ENCODE peak calls at places on chromosomes 12 and 14, in ten cellular contexts. One of them, this sample, is unnamed.

GRCh38 chr14:61568572-61569011 is 126.7 kb upstream of the HIF1A start:
- DNase-seq in nephron progenitor cell: peak
- DNase-seq in stomach: peak
- DNase-seq in OCI-LY7: peak
- DNase-seq in cardiac fibroblast: no peak
- DNase-seq in cardiac muscle cell: no peak
- DNase-seq in heart right ventricle: peak
- DNase-seq in adrenal gland: no peak
- DNase-seq in Calu3: peak
- DNase-seq in uterus: no peak
- DNase-seq in this sample: peak

GRCh38 chr14:54105406-54105805 is 148.8 kb upstream of the BMP4 start:
- DNase-seq in nephron progenitor cell: no peak
- DNase-seq in stomach: no peak
- DNase-seq in OCI-LY7: no peak
- DNase-seq in cardiac fibroblast: no peak
- DNase-seq in cardiac muscle cell: no peak
- DNase-seq in heart right ventricle: no peak
- DNase-seq in adrenal gland: no peak
- DNase-seq in Calu3: no peak
- DNase-seq in uterus: no peak
- DNase-seq in this sample: no peak

GRCh38 chr14:58281969-58282368 is 16.4 kb upstream of the ARID4A start:
- DNase-seq in nephron progenitor cell: no peak
- DNase-seq in stomach: no peak
- DNase-seq in OCI-LY7: no peak
- DNase-seq in cardiac fibroblast: no peak
- DNase-seq in cardiac muscle cell: no peak
- DNase-seq in heart right ventricle: no peak
- DNase-seq in adrenal gland: no peak
- DNase-seq in Calu3: no peak
- DNase-seq in uterus: no peak
- DNase-seq in this sample: no peak

GRCh38 chr14:37810094-37810801 is 214.8 kb downstream of the TTC6 start:
- DNase-seq in nephron progenitor cell: no peak
- DNase-seq in stomach: no peak
- DNase-seq in OCI-LY7: no peak
- DNase-seq in cardiac fibroblast: no peak
- DNase-seq in cardiac muscle cell: no peak
- DNase-seq in heart right ventricle: no peak
- DNase-seq in adrenal gland: no peak
- DNase-seq in Calu3: no peak
- DNase-seq in uterus: no peak
- DNase-seq in this sample: no peak

GRCh38 chr14:54589843-54590242 is 22.9 kb downstream of the SAMD4A start:
- DNase-seq in nephron progenitor cell: no peak
- DNase-seq in stomach: no peak
- DNase-seq in OCI-LY7: no peak
- DNase-seq in cardiac fibroblast: peak
- DNase-seq in cardiac muscle cell: no peak
- DNase-seq in heart right ventricle: no peak
- DNase-seq in adrenal gland: no peak
- DNase-seq in Calu3: no peak
- DNase-seq in uterus: no peak
- DNase-seq in this sample: no peak

GRCh38 chr14:77320238-77320935 is at the start of gene POMT2:
- DNase-seq in nephron progenitor cell: peak
- DNase-seq in stomach: peak
- DNase-seq in OCI-LY7: peak
- DNase-seq in cardiac fibroblast: peak
- DNase-seq in cardiac muscle cell: peak
- DNase-seq in heart right ventricle: peak
- DNase-seq in adrenal gland: peak
- DNase-seq in Calu3: peak
- DNase-seq in uterus: peak
- DNase-seq in this sample: peak

GRCh38 chr12:124557518-124558223 is 9.7 kb downstream of the NCOR2 start:
- DNase-seq in nephron progenitor cell: no peak
- DNase-seq in stomach: no peak
- DNase-seq in OCI-LY7: no peak
- DNase-seq in cardiac fibroblast: no peak
- DNase-seq in cardiac muscle cell: no peak
- DNase-seq in heart right ventricle: no peak
- DNase-seq in adrenal gland: no peak
- DNase-seq in Calu3: no peak
- DNase-seq in uterus: no peak
- DNase-seq in this sample: no peak

GRCh38 chr12:117501470-117501869 is 140.0 kb upstream of the NOS1 start:
- DNase-seq in nephron progenitor cell: no peak
- DNase-seq in stomach: peak
- DNase-seq in OCI-LY7: no peak
- DNase-seq in cardiac fibroblast: no peak
- DNase-seq in cardiac muscle cell: peak
- DNase-seq in heart right ventricle: peak
- DNase-seq in adrenal gland: no peak
- DNase-seq in Calu3: no peak
- DNase-seq in uterus: no peak
- DNase-seq in this sample: no peak

GRCh38 chr14:61911534-61911933 is 149.3 kb downstream of the SNAPC1 start:
- DNase-seq in nephron progenitor cell: no peak
- DNase-seq in stomach: no peak
- DNase-seq in OCI-LY7: no peak
- DNase-seq in cardiac fibroblast: no peak
- DNase-seq in cardiac muscle cell: no peak
- DNase-seq in heart right ventricle: no peak
- DNase-seq in adrenal gland: no peak
- DNase-seq in Calu3: no peak
- DNase-seq in uterus: no peak
- DNase-seq in this sample: peak

GRCh38 chr14:102071283-102071998 is 15.4 kb downstream of the HSP90AA1 start:
- DNase-seq in nephron progenitor cell: no peak
- DNase-seq in stomach: no peak
- DNase-seq in OCI-LY7: no peak
- DNase-seq in cardiac fibroblast: peak
- DNase-seq in cardiac muscle cell: peak
- DNase-seq in heart right ventricle: no peak
- DNase-seq in adrenal gland: no peak
- DNase-seq in Calu3: peak
- DNase-seq in uterus: no peak
- DNase-seq in this sample: no peak

GRCh38 chr12:14362347-14362746 is 3.1 kb upstream of the ATF7IP start:
- DNase-seq in nephron progenitor cell: no peak
- DNase-seq in stomach: no peak
- DNase-seq in OCI-LY7: peak
- DNase-seq in cardiac fibroblast: no peak
- DNase-seq in cardiac muscle cell: no peak
- DNase-seq in heart right ventricle: no peak
- DNase-seq in adrenal gland: no peak
- DNase-seq in Calu3: no peak
- DNase-seq in uterus: no peak
- DNase-seq in this sample: peak

GRCh38 chr12:51218607-51219161 is 822 bp upstream of the POU6F1 start:
- DNase-seq in nephron progenitor cell: no peak
- DNase-seq in stomach: peak
- DNase-seq in OCI-LY7: no peak
- DNase-seq in cardiac fibroblast: no peak
- DNase-seq in cardiac muscle cell: peak
- DNase-seq in heart right ventricle: no peak
- DNase-seq in adrenal gland: peak
- DNase-seq in Calu3: peak
- DNase-seq in uterus: peak
- DNase-seq in this sample: no peak
- TF ChIP-seq CTCF in nephron progenitor cell: no peak
- TF ChIP-seq CTCF in stomach: no peak
- TF ChIP-seq CTCF in OCI-LY7: no peak
- TF ChIP-seq CTCF in cardiac fibroblast: no peak
- TF ChIP-seq CTCF in cardiac muscle cell: no peak
- TF ChIP-seq CTCF in heart right ventricle: no peak
- TF ChIP-seq CTCF in adrenal gland: no peak
- TF ChIP-seq CTCF in Calu3: no peak
- TF ChIP-seq CTCF in uterus: no peak
- TF ChIP-seq CTCF in this sample: no peak

GRCh38 chr14:103729496-103730448 is 14.2 kb downstream of the ZFYVE21 start:
- DNase-seq in nephron progenitor cell: no peak
- DNase-seq in stomach: no peak
- DNase-seq in OCI-LY7: no peak
- DNase-seq in cardiac fibroblast: no peak
- DNase-seq in cardiac muscle cell: no peak
- DNase-seq in heart right ventricle: peak
- DNase-seq in adrenal gland: no peak
- DNase-seq in Calu3: no peak
- DNase-seq in uterus: no peak
- DNase-seq in this sample: no peak

GRCh38 chr14:103731916-103732867 is 16.6 kb downstream of the ZFYVE21 start:
- DNase-seq in nephron progenitor cell: no peak
- DNase-seq in stomach: no peak
- DNase-seq in OCI-LY7: no peak
- DNase-seq in cardiac fibroblast: no peak
- DNase-seq in cardiac muscle cell: no peak
- DNase-seq in heart right ventricle: peak
- DNase-seq in adrenal gland: no peak
- DNase-seq in Calu3: no peak
- DNase-seq in uterus: no peak
- DNase-seq in this sample: peak

GRCh38 chr14:103728721-103729120 is 13.1 kb downstream of the ZFYVE21 start:
- DNase-seq in nephron progenitor cell: no peak
- DNase-seq in stomach: peak
- DNase-seq in OCI-LY7: no peak
- DNase-seq in cardiac fibroblast: no peak
- DNase-seq in cardiac muscle cell: no peak
- DNase-seq in heart right ventricle: no peak
- DNase-seq in adrenal gland: no peak
- DNase-seq in Calu3: no peak
- DNase-seq in uterus: no peak
- DNase-seq in this sample: no peak

GRCh38 chr14:103731481-103731880 is 15.9 kb downstream of the ZFYVE21 start:
- DNase-seq in nephron progenitor cell: no peak
- DNase-seq in stomach: no peak
- DNase-seq in OCI-LY7: no peak
- DNase-seq in cardiac fibroblast: no peak
- DNase-seq in cardiac muscle cell: no peak
- DNase-seq in heart right ventricle: peak
- DNase-seq in adrenal gland: no peak
- DNase-seq in Calu3: no peak
- DNase-seq in uterus: no peak
- DNase-seq in this sample: peak

GRCh38 chr14:103730490-103731035 is 15.0 kb downstream of the ZFYVE21 start:
- DNase-seq in nephron progenitor cell: no peak
- DNase-seq in stomach: peak
- DNase-seq in OCI-LY7: no peak
- DNase-seq in cardiac fibroblast: no peak
- DNase-seq in cardiac muscle cell: no peak
- DNase-seq in heart right ventricle: peak
- DNase-seq in adrenal gland: peak
- DNase-seq in Calu3: no peak
- DNase-seq in uterus: no peak
- DNase-seq in this sample: peak
- TF ChIP-seq CTCF in nephron progenitor cell: no peak
- TF ChIP-seq CTCF in stomach: no peak
- TF ChIP-seq CTCF in OCI-LY7: no peak
- TF ChIP-seq CTCF in cardiac fibroblast: peak
- TF ChIP-seq CTCF in cardiac muscle cell: no peak
- TF ChIP-seq CTCF in heart right ventricle: no peak
- TF ChIP-seq CTCF in adrenal gland: no peak
- TF ChIP-seq CTCF in Calu3: peak
- TF ChIP-seq CTCF in uterus: no peak
- TF ChIP-seq CTCF in this sample: no peak

GRCh38 chr12:10612954-10613333 is 465 bp downstream of the MAGOHB start:
- DNase-seq in nephron progenitor cell: no peak
- DNase-seq in stomach: no peak
- DNase-seq in OCI-LY7: no peak
- DNase-seq in cardiac fibroblast: peak
- DNase-seq in cardiac muscle cell: peak
- DNase-seq in heart right ventricle: no peak
- DNase-seq in adrenal gland: no peak
- DNase-seq in Calu3: no peak
- DNase-seq in uterus: no peak
- DNase-seq in this sample: no peak

GRCh38 chr12:10617868-10618267 is 4.5 kb upstream of the MAGOHB start:
- DNase-seq in nephron progenitor cell: no peak
- DNase-seq in stomach: no peak
- DNase-seq in OCI-LY7: no peak
- DNase-seq in cardiac fibroblast: no peak
- DNase-seq in cardiac muscle cell: no peak
- DNase-seq in heart right ventricle: no peak
- DNase-seq in adrenal gland: no peak
- DNase-seq in Calu3: no peak
- DNase-seq in uterus: no peak
- DNase-seq in this sample: no peak

GRCh38 chr12:10614056-10614370 is 604 bp upstream of the MAGOHB start:
- DNase-seq in nephron progenitor cell: no peak
- DNase-seq in stomach: no peak
- DNase-seq in OCI-LY7: no peak
- DNase-seq in cardiac fibroblast: no peak
- DNase-seq in cardiac muscle cell: no peak
- DNase-seq in heart right ventricle: no peak
- DNase-seq in adrenal gland: no peak
- DNase-seq in Calu3: no peak
- DNase-seq in uterus: no peak
- DNase-seq in this sample: no peak

GRCh38 chr12:10613334-10614055 is at the start of gene MAGOHB:
- DNase-seq in nephron progenitor cell: peak
- DNase-seq in stomach: peak
- DNase-seq in OCI-LY7: peak
- DNase-seq in cardiac fibroblast: peak
- DNase-seq in cardiac muscle cell: peak
- DNase-seq in heart right ventricle: peak
- DNase-seq in adrenal gland: peak
- DNase-seq in Calu3: peak
- DNase-seq in uterus: peak
- DNase-seq in this sample: peak

GRCh38 chr12:10615532-10615931 is 2.1 kb upstream of the MAGOHB start:
- DNase-seq in nephron progenitor cell: no peak
- DNase-seq in stomach: no peak
- DNase-seq in OCI-LY7: no peak
- DNase-seq in cardiac fibroblast: no peak
- DNase-seq in cardiac muscle cell: no peak
- DNase-seq in heart right ventricle: no peak
- DNase-seq in adrenal gland: no peak
- DNase-seq in Calu3: no peak
- DNase-seq in uterus: no peak
- DNase-seq in this sample: no peak
- TF ChIP-seq CTCF in nephron progenitor cell: no peak
- TF ChIP-seq CTCF in stomach: no peak
- TF ChIP-seq CTCF in OCI-LY7: no peak
- TF ChIP-seq CTCF in cardiac fibroblast: no peak
- TF ChIP-seq CTCF in cardiac muscle cell: no peak
- TF ChIP-seq CTCF in heart right ventricle: no peak
- TF ChIP-seq CTCF in adrenal gland: no peak
- TF ChIP-seq CTCF in Calu3: no peak
- TF ChIP-seq CTCF in uterus: no peak
- TF ChIP-seq CTCF in this sample: no peak

DNA sequence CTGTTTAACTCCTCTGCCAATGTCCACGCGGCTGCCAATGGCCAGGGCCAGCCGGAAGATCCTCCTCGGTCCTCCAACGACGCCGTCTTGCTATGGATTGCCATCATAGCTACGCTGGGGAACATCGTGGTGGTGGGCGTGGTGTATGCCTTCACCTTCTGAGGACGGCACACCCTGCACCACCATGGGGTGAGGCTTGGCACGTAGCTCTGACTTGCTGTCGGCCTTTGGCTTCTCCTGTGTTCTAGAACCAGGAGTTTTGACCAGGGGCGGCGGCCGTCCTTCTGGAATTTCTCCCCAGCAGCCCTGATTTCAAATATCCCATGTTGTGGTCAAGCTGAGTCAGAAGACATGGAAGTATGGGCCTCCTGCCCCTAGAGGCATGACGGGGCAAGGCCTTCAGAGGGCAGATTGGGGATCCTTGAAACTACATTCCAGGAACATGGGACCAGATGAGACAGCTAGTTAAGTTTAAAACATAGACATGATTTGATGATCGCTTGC is 47.5 kb downstream of the C14orf132 start:
- DNase-seq in nephron progenitor cell: no peak
- DNase-seq in stomach: no peak
- DNase-seq in OCI-LY7: no peak
- DNase-seq in cardiac fibroblast: peak
- DNase-seq in cardiac muscle cell: peak
- DNase-seq in heart right ventricle: no peak
- DNase-seq in adrenal gland: no peak
- DNase-seq in Calu3: no peak
- DNase-seq in uterus: no peak
- DNase-seq in this sample: no peak
- TF ChIP-seq CTCF in nephron progenitor cell: no peak
- TF ChIP-seq CTCF in stomach: no peak
- TF ChIP-seq CTCF in OCI-LY7: no peak
- TF ChIP-seq CTCF in cardiac fibroblast: no peak
- TF ChIP-seq CTCF in cardiac muscle cell: no peak
- TF ChIP-seq CTCF in heart right ventricle: no peak
- TF ChIP-seq CTCF in adrenal gland: no peak
- TF ChIP-seq CTCF in Calu3: no peak
- TF ChIP-seq CTCF in uterus: no peak
- TF ChIP-seq CTCF in this sample: no peak

This sample was measured in GM13977.